ENCODE peak calls at places on chromosomes 11 and 22, in seven cellular contexts. One of them, this sample, is unnamed.

GRCh38 chr22:36329217-36330078 is 58.3 kb downstream of the MYH9 start:
- DNase-seq in AG09319: peak; percentile 79
- DNase-seq in AG10803: peak; percentile 97
- DNase-seq in BJ: peak; percentile 91
- DNase-seq in chondrocyte: no peak
- DNase-seq in osteoblast: peak; percentile 94
- DNase-seq in progenitor cell of endocrine pancreas: peak; percentile 52
- DNase-seq in this sample: peak; percentile 94

GRCh38 chr11:34356576-34356917 is 1.3 kb downstream of the ABTB2 start:
- DNase-seq in AG09319: no peak
- DNase-seq in AG10803: peak; percentile 62
- DNase-seq in BJ: no peak
- DNase-seq in chondrocyte: no peak
- DNase-seq in osteoblast: peak; percentile 82
- DNase-seq in progenitor cell of endocrine pancreas: peak; percentile 36
- DNase-seq in this sample: no peak

GRCh38 chr11:123253909-123254308 is 58.9 kb upstream of the CLMP start:
- DNase-seq in AG09319: peak; percentile 65
- DNase-seq in AG10803: peak; percentile 59
- DNase-seq in BJ: no peak
- DNase-seq in chondrocyte: no peak
- DNase-seq in osteoblast: no peak
- DNase-seq in progenitor cell of endocrine pancreas: no peak
- DNase-seq in this sample: peak; percentile 69

GRCh38 chr11:210122-210802 is 2.8 kb downstream of the RIC8A start:
- DNase-seq in AG09319: no peak
- DNase-seq in AG10803: peak; percentile 87
- DNase-seq in BJ: peak; percentile 57
- DNase-seq in chondrocyte: peak; percentile 52
- DNase-seq in osteoblast: peak; percentile 98
- DNase-seq in progenitor cell of endocrine pancreas: no peak
- DNase-seq in this sample: peak; percentile 66

GRCh38 chr22:45684169-45684568 is 12.5 kb downstream of the ATXN10 start:
- DNase-seq in AG09319: no peak
- DNase-seq in AG10803: no peak
- DNase-seq in BJ: no peak
- DNase-seq in chondrocyte: no peak
- DNase-seq in osteoblast: no peak
- DNase-seq in progenitor cell of endocrine pancreas: no peak
- DNase-seq in this sample: no peak

GRCh38 chr11:67392182-67392715 is 463 bp downstream of the RAD9A start:
- DNase-seq in AG09319: no peak
- DNase-seq in AG10803: no peak
- DNase-seq in BJ: no peak
- DNase-seq in chondrocyte: no peak
- DNase-seq in osteoblast: peak; percentile 95
- DNase-seq in progenitor cell of endocrine pancreas: no peak
- DNase-seq in this sample: no peak

GRCh38 chr22:30324008-30324730 is 2.6 kb downstream of the TBC1D10A start:
- DNase-seq in AG09319: no peak
- DNase-seq in AG10803: peak; percentile 87
- DNase-seq in BJ: no peak
- DNase-seq in chondrocyte: no peak
- DNase-seq in osteoblast: peak; percentile 81
- DNase-seq in progenitor cell of endocrine pancreas: no peak
- DNase-seq in this sample: no peak

GRCh38 chr22:20244744-20245576 is 23.2 kb downstream of the RTN4R start:
- DNase-seq in AG09319: no peak
- DNase-seq in AG10803: no peak
- DNase-seq in BJ: no peak
- DNase-seq in chondrocyte: no peak
- DNase-seq in osteoblast: no peak
- DNase-seq in progenitor cell of endocrine pancreas: no peak
- DNase-seq in this sample: no peak

GRCh38 chr11:8796926-8797325 is 114.1 kb upstream of the AKIP1 start:
- DNase-seq in AG09319: no peak
- DNase-seq in AG10803: no peak
- DNase-seq in BJ: no peak
- DNase-seq in chondrocyte: no peak
- DNase-seq in osteoblast: no peak
- DNase-seq in progenitor cell of endocrine pancreas: no peak
- DNase-seq in this sample: no peak

GRCh38 chr11:7538466-7539454 is 25.0 kb downstream of the PPFIBP2 start:
- DNase-seq in AG09319: peak; percentile 28
- DNase-seq in AG10803: peak; percentile 41
- DNase-seq in BJ: no peak
- DNase-seq in chondrocyte: no peak
- DNase-seq in osteoblast: peak; percentile 66
- DNase-seq in progenitor cell of endocrine pancreas: no peak
- DNase-seq in this sample: no peak

GRCh38 chr22:37295213-37295886 is 13.0 kb downstream of the CYTH4 start:
- DNase-seq in AG09319: no peak
- DNase-seq in AG10803: no peak
- DNase-seq in BJ: no peak
- DNase-seq in chondrocyte: no peak
- DNase-seq in osteoblast: peak; percentile 66
- DNase-seq in progenitor cell of endocrine pancreas: no peak
- DNase-seq in this sample: no peak

GRCh38 chr11:12170501-12170900 is 60.1 kb downstream of the MICAL2 start:
- DNase-seq in AG09319: no peak
- DNase-seq in AG10803: no peak
- DNase-seq in BJ: no peak
- DNase-seq in chondrocyte: no peak
- DNase-seq in osteoblast: no peak
- DNase-seq in progenitor cell of endocrine pancreas: no peak
- DNase-seq in this sample: no peak

GRCh38 chr11:62923634-62924411 is 2.7 kb upstream of the CHRM1 start:
- DNase-seq in AG09319: no peak
- DNase-seq in AG10803: no peak
- DNase-seq in BJ: no peak
- DNase-seq in chondrocyte: no peak
- DNase-seq in osteoblast: peak; percentile 92
- DNase-seq in progenitor cell of endocrine pancreas: no peak
- DNase-seq in this sample: no peak

GRCh38 chr11:106691807-106692365 is 326.4 kb downstream of the GUCY1A2 start:
- DNase-seq in AG09319: no peak
- DNase-seq in AG10803: no peak
- DNase-seq in BJ: no peak
- DNase-seq in chondrocyte: no peak
- DNase-seq in osteoblast: no peak
- DNase-seq in progenitor cell of endocrine pancreas: no peak
- DNase-seq in this sample: peak; percentile 24

GRCh38 chr11:91717169-91717568 is 507.4 kb upstream of the FAT3 start:
- DNase-seq in AG09319: no peak
- DNase-seq in AG10803: no peak
- DNase-seq in BJ: no peak
- DNase-seq in chondrocyte: no peak
- DNase-seq in osteoblast: no peak
- DNase-seq in progenitor cell of endocrine pancreas: no peak
- DNase-seq in this sample: no peak

GRCh38 chr11:100622404-100622803 is 64.7 kb upstream of the ARHGAP42 start:
- DNase-seq in AG09319: no peak
- DNase-seq in AG10803: no peak
- DNase-seq in BJ: no peak
- DNase-seq in chondrocyte: no peak
- DNase-seq in osteoblast: no peak
- DNase-seq in progenitor cell of endocrine pancreas: no peak
- DNase-seq in this sample: no peak

GRCh38 chr22:43186272-43187170 is at the start of gene TTLL12:
- DNase-seq in AG09319: no peak
- DNase-seq in AG10803: peak; percentile 60
- DNase-seq in BJ: no peak
- DNase-seq in chondrocyte: peak; percentile 69
- DNase-seq in osteoblast: peak; percentile 97
- DNase-seq in progenitor cell of endocrine pancreas: peak; percentile 61
- DNase-seq in this sample: no peak

GRCh38 chr11:96103102-96103501 is 179.2 kb upstream of the MTMR2 start:
- DNase-seq in AG09319: no peak
- DNase-seq in AG10803: no peak
- DNase-seq in BJ: no peak
- DNase-seq in chondrocyte: no peak
- DNase-seq in osteoblast: no peak
- DNase-seq in progenitor cell of endocrine pancreas: no peak
- DNase-seq in this sample: no peak

GRCh38 chr11:76233936-76234703 is 27.8 kb upstream of the WNT11 start:
- DNase-seq in AG09319: peak; percentile 8
- DNase-seq in AG10803: peak; percentile 31
- DNase-seq in BJ: no peak
- DNase-seq in chondrocyte: no peak
- DNase-seq in osteoblast: peak; percentile 89
- DNase-seq in progenitor cell of endocrine pancreas: no peak
- DNase-seq in this sample: no peak

GRCh38 chr22:21643533-21644357 is 1.6 kb downstream of the SDF2L1 start:
- DNase-seq in AG09319: no peak
- DNase-seq in AG10803: no peak
- DNase-seq in BJ: no peak
- DNase-seq in chondrocyte: no peak
- DNase-seq in osteoblast: peak; percentile 62
- DNase-seq in progenitor cell of endocrine pancreas: no peak
- DNase-seq in this sample: no peak
- TF ChIP-seq CTCF in AG09319: no peak
- TF ChIP-seq CTCF in AG10803: no peak
- TF ChIP-seq CTCF in BJ: peak; percentile 10
- TF ChIP-seq CTCF in chondrocyte: no peak
- TF ChIP-seq CTCF in osteoblast: no peak
- TF ChIP-seq CTCF in progenitor cell of endocrine pancreas: no peak
- TF ChIP-seq CTCF in this sample: no peak

GRCh38 chr11:90148900-90149299 is 14.4 kb downstream of the NAALAD2 start:
- DNase-seq in AG09319: no peak
- DNase-seq in AG10803: no peak
- DNase-seq in BJ: no peak
- DNase-seq in chondrocyte: no peak
- DNase-seq in osteoblast: no peak
- DNase-seq in progenitor cell of endocrine pancreas: no peak
- DNase-seq in this sample: no peak
- TF ChIP-seq CTCF in AG09319: no peak
- TF ChIP-seq CTCF in AG10803: no peak
- TF ChIP-seq CTCF in BJ: no peak
- TF ChIP-seq CTCF in chondrocyte: peak; percentile 56
- TF ChIP-seq CTCF in osteoblast: peak; percentile 27
- TF ChIP-seq CTCF in progenitor cell of endocrine pancreas: peak; percentile 20
- TF ChIP-seq CTCF in this sample: no peak

GRCh38 chr22:38859581-38860290 is 12.3 kb downstream of the CBX6 start:
- DNase-seq in AG09319: no peak
- DNase-seq in AG10803: no peak
- DNase-seq in BJ: no peak
- DNase-seq in chondrocyte: no peak
- DNase-seq in osteoblast: peak; percentile 44
- DNase-seq in progenitor cell of endocrine pancreas: no peak
- DNase-seq in this sample: no peak

GRCh38 chr22:38862375-38863329 is 9.4 kb downstream of the CBX6 start:
- DNase-seq in AG09319: no peak
- DNase-seq in AG10803: no peak
- DNase-seq in BJ: no peak
- DNase-seq in chondrocyte: peak; percentile 30
- DNase-seq in osteoblast: peak; percentile 72
- DNase-seq in progenitor cell of endocrine pancreas: no peak
- DNase-seq in this sample: no peak

GRCh38 chr22:38861927-38862326 is 10.1 kb downstream of the CBX6 start:
- DNase-seq in AG09319: no peak
- DNase-seq in AG10803: no peak
- DNase-seq in BJ: no peak
- DNase-seq in chondrocyte: no peak
- DNase-seq in osteoblast: peak; percentile 34
- DNase-seq in progenitor cell of endocrine pancreas: no peak
- DNase-seq in this sample: no peak

GRCh38 chr22:38860291-38861169 is 11.5 kb downstream of the CBX6 start:
- DNase-seq in AG09319: no peak
- DNase-seq in AG10803: no peak
- DNase-seq in BJ: no peak
- DNase-seq in chondrocyte: no peak
- DNase-seq in osteoblast: peak; percentile 76
- DNase-seq in progenitor cell of endocrine pancreas: no peak
- DNase-seq in this sample: no peak

DNA sequence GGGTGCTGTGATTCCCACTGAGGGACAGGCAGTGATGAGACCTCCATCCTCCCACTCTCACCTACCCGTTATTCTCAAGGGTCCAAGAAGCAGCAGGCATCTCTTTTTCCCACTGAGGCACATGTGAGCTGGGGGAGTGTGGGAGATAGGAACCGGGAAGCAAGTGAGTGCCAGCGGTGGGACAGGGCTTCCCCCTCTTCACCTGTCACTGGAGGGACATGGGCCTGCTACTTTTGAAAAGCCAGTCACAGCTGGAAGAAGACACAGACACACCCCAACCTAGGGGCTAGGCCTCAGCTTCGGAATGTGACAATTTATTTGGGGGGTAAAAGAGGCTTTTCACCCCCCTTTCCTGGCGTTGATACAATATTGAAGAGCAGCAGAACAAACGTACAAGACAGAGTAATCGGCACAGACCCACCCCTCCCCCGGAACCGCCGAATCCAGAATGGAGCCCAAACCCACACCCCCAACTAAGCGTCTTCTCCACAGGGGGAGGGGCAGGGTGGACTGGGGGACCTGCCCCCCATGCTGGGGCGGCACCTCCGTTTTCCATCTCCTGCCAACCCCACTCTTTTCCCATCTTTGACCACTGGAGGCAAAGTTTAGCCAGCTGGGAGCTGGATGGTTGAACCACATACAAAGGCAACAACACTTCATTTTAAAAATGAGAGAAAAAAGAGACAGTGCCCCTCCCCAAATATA is 10.7 kb downstream of the CBX6 start:
- DNase-seq in AG09319: no peak
- DNase-seq in AG10803: no peak
- DNase-seq in BJ: no peak
- DNase-seq in chondrocyte: no peak
- DNase-seq in osteoblast: peak; percentile 88
- DNase-seq in progenitor cell of endocrine pancreas: no peak
- DNase-seq in this sample: no peak
- TF ChIP-seq CTCF in AG09319: peak; percentile 23
- TF ChIP-seq CTCF in AG10803: peak; percentile 29
- TF ChIP-seq CTCF in BJ: peak; percentile 36
- TF ChIP-seq CTCF in chondrocyte: peak; percentile 43
- TF ChIP-seq CTCF in osteoblast: peak; percentile 35
- TF ChIP-seq CTCF in progenitor cell of endocrine pancreas: peak; percentile 28
- TF ChIP-seq CTCF in this sample: peak; percentile 46

GRCh38 chr11:119030029-119030328 is 698 bp downstream of the SLC37A4 start:
- DNase-seq in AG09319: no peak
- DNase-seq in AG10803: no peak
- DNase-seq in BJ: no peak
- DNase-seq in chondrocyte: no peak
- DNase-seq in osteoblast: no peak
- DNase-seq in progenitor cell of endocrine pancreas: no peak
- DNase-seq in this sample: no peak

GRCh38 chr11:119029340-119030028 is 1.2 kb downstream of the SLC37A4 start:
- DNase-seq in AG09319: no peak
- DNase-seq in AG10803: no peak
- DNase-seq in BJ: no peak
- DNase-seq in chondrocyte: peak; percentile 55
- DNase-seq in osteoblast: no peak
- DNase-seq in progenitor cell of endocrine pancreas: no peak
- DNase-seq in this sample: no peak

GRCh38 chr11:119029069-119029339 is 1.7 kb downstream of the SLC37A4 start:
- DNase-seq in AG09319: no peak
- DNase-seq in AG10803: no peak
- DNase-seq in BJ: no peak
- DNase-seq in chondrocyte: peak; percentile 28
- DNase-seq in osteoblast: no peak
- DNase-seq in progenitor cell of endocrine pancreas: no peak
- DNase-seq in this sample: no peak

GRCh38 chr11:119031912-119032280 is 1.2 kb upstream of the SLC37A4 start:
- DNase-seq in AG09319: no peak
- DNase-seq in AG10803: no peak
- DNase-seq in BJ: no peak
- DNase-seq in chondrocyte: peak; percentile 4
- DNase-seq in osteoblast: no peak
- DNase-seq in progenitor cell of endocrine pancreas: no peak
- DNase-seq in this sample: no peak

GRCh38 chr11:119030329-119031047 is at the start of gene SLC37A4:
- DNase-seq in AG09319: peak; percentile 92
- DNase-seq in AG10803: peak; percentile 98
- DNase-seq in BJ: peak; percentile 85
- DNase-seq in chondrocyte: peak; percentile 99
- DNase-seq in osteoblast: peak; percentile 99
- DNase-seq in progenitor cell of endocrine pancreas: peak; percentile 98
- DNase-seq in this sample: peak; percentile 91
- TF ChIP-seq CTCF in AG09319: no peak
- TF ChIP-seq CTCF in AG10803: no peak
- TF ChIP-seq CTCF in BJ: peak; percentile 94
- TF ChIP-seq CTCF in chondrocyte: peak; percentile 89
- TF ChIP-seq CTCF in osteoblast: no peak
- TF ChIP-seq CTCF in progenitor cell of endocrine pancreas: peak; percentile 86
- TF ChIP-seq CTCF in this sample: no peak